ENCODE peak calls at places on chromosomes 6 and 20, in six cellular contexts. F is nephron progenitor cell; J is HFF-Myc; M is effector CD4-positive, alpha-beta T cell; T is neural progenitor cell; R is NCI-H748 treated with DMSO at 0.1 percent for 48 hours. U is an unnamed sample.

GRCh38 chr20:38139919-38140753 is 24.9 kb downstream of the TGM2 start:
- DNase-seq in F (no peak), J (no peak), M (no peak), T (no peak), R (no peak), U (no peak)

GRCh38 chr6:35258858-35259193 is 709 bp upstream of the ZNF76 start:
- DNase-seq in F (no peak), J (no peak), M (peak), T (no peak), R (peak), U (peak)

GRCh38 chr6:28816909-28817807 is 106.6 kb downstream of the TRIM27 start:
- DNase-seq in F (peak), J (peak), M (no peak), T (peak), R (peak), U (no peak)

GRCh38 chr6:141252828-141253608 is 879.7 kb upstream of the GJE1 start:
- DNase-seq in F (no peak), J (no peak), M (no peak), T (no peak), R (no peak), U (no peak)

GRCh38 chr6:17001188-17001587 is 100.7 kb upstream of the STMND1 start:
- DNase-seq in F (no peak), J (no peak), M (no peak), T (no peak), R (no peak), U (no peak)

GRCh38 chr20:23879328-23879798 is at the start of gene CST5:
- DNase-seq in F (no peak), J (no peak), M (no peak), T (no peak), R (no peak), U (no peak)

GRCh38 chr6:137165375-137166246 is 7.8 kb downstream of the IL22RA2 start:
- DNase-seq in F (no peak), J (no peak), M (peak), T (no peak), R (no peak), U (peak)

GRCh38 chr6:29850011-29850553 is 22.5 kb downstream of the HLA-G start:
- DNase-seq in F (no peak), J (no peak), M (no peak), T (no peak), R (peak), U (no peak)

GRCh38 chr6:13807691-13808090 is 6.7 kb downstream of the MCUR1 start:
- DNase-seq in F (no peak), J (no peak), M (no peak), T (no peak), R (no peak), U (no peak)

GRCh38 chr6:24854077-24854670 is 55.5 kb upstream of the ARMH2 start:
- DNase-seq in F (no peak), J (no peak), M (no peak), T (no peak), R (no peak), U (no peak)

GRCh38 chr20:35176132-35176531 is 4.3 kb downstream of the PROCR start:
- DNase-seq in F (no peak), J (no peak), M (no peak), T (no peak), R (no peak), U (no peak)

GRCh38 chr20:31675828-31676533 is 38.3 kb downstream of the COX4I2 start:
- DNase-seq in F (no peak), J (no peak), M (peak), T (no peak), R (no peak), U (no peak)

GRCh38 chr20:14193443-14193842 is 144.0 kb downstream of the FLRT3 start:
- DNase-seq in F (no peak), J (no peak), M (no peak), T (peak), R (no peak), U (no peak)

GRCh38 chr6:41702771-41703494 is 32.5 kb downstream of the TFEB start:
- DNase-seq in F (no peak), J (no peak), M (no peak), T (no peak), R (no peak), U (no peak)

GRCh38 chr20:10625641-10626040 is 48.2 kb downstream of the JAG1 start:
- DNase-seq in F (no peak), J (no peak), M (no peak), T (no peak), R (no peak), U (no peak)

GRCh38 chr20:44354979-44355502 is 458 bp upstream of the HNF4A start:
- DNase-seq in F (no peak), J (no peak), M (no peak), T (no peak), R (no peak), U (no peak)

GRCh38 chr6:154593122-154593521 is 82.6 kb upstream of the CNKSR3 start:
- DNase-seq in F (peak), J (no peak), M (no peak), T (no peak), R (no peak), U (no peak)

GRCh38 chr6:40714576-40715500 is 127.7 kb upstream of the LRFN2 start:
- DNase-seq in F (no peak), J (no peak), M (no peak), T (no peak), R (peak), U (no peak)

GRCh38 chr20:39042279-39043150 is 80.4 kb downstream of the DHX35 start:
- DNase-seq in F (no peak), J (no peak), M (no peak), T (no peak), R (no peak), U (no peak)

GRCh38 chr6:53483423-53484353 is 61.2 kb downstream of the GCLC start:
- DNase-seq in F (no peak), J (no peak), M (no peak), T (no peak), R (no peak), U (no peak)

GRCh38 chr20:47749367-47749766 is 35.9 kb downstream of the SULF2 start:
- DNase-seq in F (no peak), J (no peak), M (no peak), T (no peak), R (no peak), U (no peak)

GRCh38 chr6:157688960-157689599 is 134.0 kb upstream of the SNX9 start:
- DNase-seq in F (no peak), J (no peak), M (no peak), T (peak), R (no peak), U (no peak)

GRCh38 chr20:44028868-44029847 is 114.5 kb downstream of the TOX2 start:
- DNase-seq in F (no peak), J (no peak), M (no peak), T (no peak), R (no peak), U (no peak)

GRCh38 chr6:111830003-111830402 is 43.2 kb downstream of the FYN start:
- DNase-seq in F (no peak), J (no peak), M (no peak), T (no peak), R (no peak), U (no peak)

GRCh38 chr6:63121166-63121565 is 90.1 kb upstream of the FKBP1C start:
- DNase-seq in F (no peak), J (no peak), M (no peak), T (no peak), R (no peak), U (no peak)

GRCh38 chr6:37655666-37656065 is 42.0 kb downstream of the MDGA1 start:
- DNase-seq in F (no peak), J (no peak), M (no peak), T (no peak), R (no peak), U (no peak)

GRCh38 chr20:4835244-4836177 is 113.8 kb downstream of the PRND start:
- DNase-seq in F (no peak), J (no peak), M (no peak), T (no peak), R (no peak), U (no peak)

GRCh38 chr6:125194980-125195379 is 41.4 kb downstream of the TPD52L1 start:
- DNase-seq in F (no peak), J (no peak), M (no peak), T (no peak), R (no peak), U (no peak)

GRCh38 chr20:8589956-8590355 is 457.9 kb downstream of the PLCB1 start:
- DNase-seq in F (no peak), J (no peak), M (no peak), T (no peak), R (no peak), U (no peak)

GRCh38 chr20:497979-498378 is 35.6 kb upstream of the TBC1D20 start:
- DNase-seq in F (no peak), J (no peak), M (no peak), T (no peak), R (no peak), U (no peak)

GRCh38 chr6:127191716-127192115 is 73.2 kb downstream of the RSPO3 start:
- DNase-seq in F (no peak), J (no peak), M (no peak), T (no peak), R (no peak), U (no peak)

GRCh38 chr6:80366721-80367120 is 260.2 kb downstream of the BCKDHB start:
- DNase-seq in F (no peak), J (peak), M (no peak), T (no peak), R (peak), U (no peak)

GRCh38 chr6:143843689-143844405 is 709 bp downstream of the LTV1 start:
- DNase-seq in F (no peak), J (no peak), M (peak), T (peak), R (no peak), U (no peak)

GRCh38 chr6:63764318-63764916 is 128.8 kb downstream of the PHF3 start:
- DNase-seq in F (peak), J (peak), M (no peak), T (peak), R (peak), U (peak)

GRCh38 chr20:11193241-11193640 is 519.4 kb upstream of the JAG1 start:
- DNase-seq in F (no peak), J (no peak), M (no peak), T (no peak), R (no peak), U (no peak)

U was measured in NCI-H526 treated with DMSO at 0.1 percent for 48 hours.